ENCODE peak calls at places on chromosomes 3 and 15, in four cellular contexts. N, D, E and T are unnamed samples.
A peak's percentile ranks its signal among the peaks of the same experiment; 100 is the strongest.

GRCh38 chr15:34109775-34110663 is 8.1 kb downstream of the PGBD4 start:
- DNase-seq in N (no peak), D (peak; percentile 39), E (peak; percentile 36), T (no peak)

GRCh38 chr3:115436767-115437301 is 186.5 kb upstream of the GAP43 start:
- DNase-seq in N (peak; percentile 13), D (no peak), E (no peak), T (no peak)

GRCh38 chr15:96442076-96442475 is 111.6 kb downstream of the NR2F2 start:
- DNase-seq in N (no peak), D (no peak), E (no peak), T (peak; percentile 56)

GRCh38 chr3:139378587-139378986 is 10.9 kb downstream of the COPB2 start:
- DNase-seq in N (no peak), D (peak; percentile 22), E (no peak), T (no peak)

GRCh38 chr15:93929375-93930094 is 301.8 kb upstream of the MCTP2 start:
- DNase-seq in N (peak; percentile 13), D (no peak), E (no peak), T (no peak)

GRCh38 chr15:71411538-71412482 is 296.5 kb downstream of the THSD4 start:
- DNase-seq in N (no peak), D (no peak), E (no peak), T (no peak)

GRCh38 chr15:89149501-89150101 is 61.3 kb downstream of the ABHD2 start:
- DNase-seq in N (no peak), D (no peak), E (no peak), T (peak; percentile 22)

GRCh38 chr3:159829056-159829995 is 159.3 kb upstream of the IL12A start:
- DNase-seq in N (no peak), D (peak; percentile 70), E (no peak), T (peak; percentile 86)

GRCh38 chr15:82043130-82043673 is 2.6 kb downstream of the MEX3B start:
- DNase-seq in N (no peak), D (peak; percentile 69), E (no peak), T (no peak)

GRCh38 chr3:190288836-190289235 is 33.4 kb downstream of the CLDN1 start:
- DNase-seq in N (no peak), D (no peak), E (no peak), T (no peak)

GRCh38 chr15:55737373-55737772 is 5.6 kb downstream of the PRTG start:
- DNase-seq in N (no peak), D (peak; percentile 20), E (no peak), T (no peak)

GRCh38 chr15:68318931-68319909 is 41.7 kb downstream of the FEM1B start:
- DNase-seq in N (no peak), D (no peak), E (no peak), T (no peak)

GRCh38 chr3:125684199-125684598 is 88.9 kb upstream of the OSBPL11 start:
- DNase-seq in N (peak; percentile 25), D (peak; percentile 33), E (no peak), T (peak; percentile 4)

GRCh38 chr3:113897373-113897777 is 50.4 kb upstream of the ZDHHC23 start:
- DNase-seq in N (no peak), D (no peak), E (no peak), T (peak; percentile 90)

GRCh38 chr3:129238945-129239705 is 10.3 kb upstream of the COPG1 start:
- DNase-seq in N (no peak), D (no peak), E (peak; percentile 40), T (no peak)

GRCh38 chr3:72487078-72487765 is 361.0 kb downstream of the SHQ1 start:
- DNase-seq in N (no peak), D (no peak), E (peak; percentile 66), T (peak; percentile 60)

GRCh38 chr3:139522421-139522820 is 17.1 kb downstream of the RBP1 start:
- DNase-seq in N (no peak), D (no peak), E (peak; percentile 19), T (no peak)

GRCh38 chr15:76196286-76196948 is 114.9 kb downstream of the ETFA start:
- DNase-seq in N (no peak), D (peak; percentile 79), E (peak; percentile 74), T (peak; percentile 47)

GRCh38 chr3:180409170-180409569 is 192.8 kb upstream of the TTC14 start:
- DNase-seq in N (no peak), D (no peak), E (no peak), T (no peak)

GRCh38 chr3:123337226-123337625 is 111.7 kb downstream of the ADCY5 start:
- DNase-seq in N (no peak), D (no peak), E (no peak), T (no peak)

GRCh38 chr15:28974142-28974541 is 88.4 kb downstream of the APBA2 start:
- DNase-seq in N (no peak), D (no peak), E (no peak), T (no peak)

GRCh38 chr3:18438586-18438985 is 13.4 kb upstream of the SATB1 start:
- DNase-seq in N (no peak), D (no peak), E (no peak), T (no peak)

GRCh38 chr3:150118219-150118618 is 147.5 kb upstream of the PFN2 start:
- DNase-seq in N (no peak), D (no peak), E (no peak), T (peak; percentile 53)

GRCh38 chr3:151226088-151226563 is 23.1 kb upstream of the GPR171 start:
- DNase-seq in N (no peak), D (no peak), E (no peak), T (peak; percentile 54)

GRCh38 chr15:68209272-68209671 is 4.1 kb upstream of the CALML4 start:
- DNase-seq in N (no peak), D (no peak), E (no peak), T (no peak)

GRCh38 chr3:150300847-150301517 is 107.1 kb upstream of the TSC22D2 start:
- DNase-seq in N (no peak), D (no peak), E (no peak), T (no peak)

GRCh38 chr3:169454823-169455222 is 208.7 kb downstream of the MECOM start:
- DNase-seq in N (no peak), D (no peak), E (no peak), T (peak; percentile 52)

GRCh38 chr3:60775956-60776355 is 475.3 kb downstream of the FHIT start:
- DNase-seq in N (no peak), D (no peak), E (no peak), T (peak; percentile 77)

GRCh38 chr15:60935130-60935529 is 294.0 kb downstream of the RORA start:
- DNase-seq in N (no peak), D (no peak), E (no peak), T (no peak)

GRCh38 chr3:190322604-190323240 is 476 bp upstream of the CLDN1 start:
- DNase-seq in N (no peak), D (no peak), E (no peak), T (no peak)

GRCh38 chr15:101239724-101240136 is 12.1 kb downstream of the CHSY1 start:
- DNase-seq in N (no peak), D (no peak), E (no peak), T (no peak)

GRCh38 chr3:141489184-141489583 is 2.4 kb downstream of the RASA2 start:
- DNase-seq in N (no peak), D (no peak), E (no peak), T (no peak)

GRCh38 chr3:55622116-55622515 is 135.0 kb upstream of the WNT5A start:
- DNase-seq in N (no peak), D (no peak), E (no peak), T (no peak)

GRCh38 chr3:177437513-177438337 is 240.4 kb upstream of the TBL1XR1 start:
- DNase-seq in N (no peak), D (no peak), E (no peak), T (no peak)

GRCh38 chr3:177440456-177441105 is 243.3 kb upstream of the TBL1XR1 start:
- DNase-seq in N (no peak), D (no peak), E (no peak), T (no peak)

GRCh38 chr3:177441281-177441812 is 244.1 kb upstream of the TBL1XR1 start:
- DNase-seq in N (no peak), D (no peak), E (no peak), T (no peak)

GRCh38 chr3:177438596-177439220 is 241.4 kb upstream of the TBL1XR1 start:
- DNase-seq in N (no peak), D (no peak), E (no peak), T (no peak)

DNA sequence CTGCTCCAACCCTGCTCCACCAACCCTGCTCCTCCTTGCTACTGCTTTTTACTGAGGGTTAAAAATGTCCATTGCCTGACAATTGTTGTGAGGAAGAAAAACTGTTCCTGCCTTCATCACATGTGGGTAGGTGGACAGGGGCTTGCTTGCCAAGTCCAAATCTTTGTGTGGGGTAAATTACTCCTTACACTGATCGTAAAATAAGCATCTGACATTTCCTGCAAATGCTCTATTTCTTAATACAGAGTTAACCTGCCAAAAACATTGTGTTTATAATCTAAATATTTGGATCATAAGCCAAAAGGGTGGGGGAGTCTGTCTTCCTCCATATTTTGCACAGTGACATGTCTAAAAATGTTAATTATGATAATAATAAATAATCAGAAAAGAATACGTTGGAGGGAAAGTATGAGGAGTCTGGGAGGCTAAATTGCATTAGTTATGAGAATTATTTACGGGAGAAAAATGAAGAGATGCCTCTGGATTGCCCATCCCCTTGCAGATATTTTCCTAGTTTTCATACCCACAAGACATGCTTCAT is 242.5 kb upstream of the TBL1XR1 start:
- DNase-seq in N (no peak), D (no peak), E (no peak), T (no peak)
- TF ChIP-seq JUND in N (no peak), D (no peak), E (no peak), T (no peak)

GRCh38 chr15:99986297-99987118 is 253.3 kb upstream of the LYSMD4 start:
- DNase-seq in N (no peak), D (no peak), E (no peak), T (no peak)
- TF ChIP-seq JUND in N (no peak), D (no peak), E (peak; percentile 85), T (no peak)

DNA sequence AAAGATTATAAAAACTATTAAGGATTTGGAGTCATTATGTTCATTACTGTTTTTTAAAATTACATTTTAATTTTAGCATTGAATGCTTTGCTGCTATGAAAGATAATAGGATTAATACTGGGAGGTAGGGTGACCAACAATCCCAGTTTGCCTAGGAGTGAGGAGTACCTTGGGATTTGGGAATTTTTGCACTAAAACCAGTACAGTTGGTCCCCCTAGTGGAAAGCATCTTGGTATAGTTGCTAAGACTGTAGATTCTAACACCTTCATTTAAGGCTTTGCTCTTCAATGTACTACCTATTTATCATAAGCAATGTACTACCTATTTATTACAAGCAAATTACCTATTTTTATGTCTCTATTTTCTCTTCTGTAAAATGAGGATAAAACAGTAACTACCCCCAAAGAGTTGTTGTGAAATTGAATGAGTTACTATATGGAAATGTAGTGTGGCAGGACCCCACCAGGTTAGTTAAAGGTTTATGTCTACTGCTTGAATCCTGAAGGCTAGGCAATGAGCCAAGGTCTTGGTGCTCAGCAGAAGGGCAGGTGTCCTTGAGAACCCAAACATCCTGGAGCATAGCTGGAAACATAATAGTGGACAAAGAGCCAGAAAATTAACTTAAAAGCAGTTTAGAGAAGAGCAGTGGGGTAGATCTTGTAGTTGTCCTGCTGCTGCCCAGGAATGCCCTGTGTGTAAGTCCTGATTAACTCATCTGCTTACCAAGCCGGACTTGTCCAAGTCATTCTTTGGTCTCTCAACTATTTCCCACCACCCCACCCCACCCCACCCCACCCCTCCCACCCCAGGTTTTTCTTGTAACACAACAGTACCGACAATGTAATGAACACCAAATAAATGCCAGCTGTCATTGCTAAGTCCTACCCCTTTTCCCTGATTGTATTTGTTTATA is 49.2 kb upstream of the NMD3 start:
- DNase-seq in N (no peak), D (no peak), E (no peak), T (peak; percentile 78)
- TF ChIP-seq JUND in N (no peak), D (no peak), E (no peak), T (no peak)

DNA sequence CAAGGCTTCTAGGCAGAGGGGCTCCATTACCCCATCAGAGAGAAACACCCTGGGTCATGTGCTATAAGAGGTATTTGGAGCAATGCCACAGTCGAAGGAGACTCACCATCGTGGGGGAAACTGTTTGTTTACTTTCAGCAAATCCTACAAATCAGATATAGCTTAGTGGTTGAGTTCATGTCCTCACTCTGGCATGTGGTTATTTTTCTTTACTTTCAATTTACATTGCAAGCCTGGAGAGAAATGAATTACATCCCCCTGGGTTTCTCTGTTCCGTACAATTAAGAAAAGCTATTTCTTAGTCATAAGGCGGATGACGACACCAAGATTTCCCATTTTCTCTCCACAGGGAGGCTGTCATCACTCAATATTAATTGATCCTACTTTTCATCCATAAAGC is 36.9 kb downstream of the RFTN1 start:
- DNase-seq in N (no peak), D (no peak), E (no peak), T (peak; percentile 46)
- TF ChIP-seq JUND in N (no peak), D (peak; percentile 18), E (no peak), T (no peak)